ENCODE peak calls at places on chromosomes 3 and 15, in ten cellular contexts. One of them, this sample, is unnamed.

GRCh38 chr3:71908001-71908400 is 123.1 kb upstream of the PROK2 start:
- DNase-seq in kidney: peak; percentile 68
- DNase-seq in tibial nerve: no peak
- DNase-seq in A673: no peak
- DNase-seq in uterus: peak; percentile 22
- DNase-seq in suprapubic skin: no peak
- DNase-seq in Peyer's patch: no peak
- DNase-seq in heart left ventricle: no peak
- DNase-seq in transverse colon: no peak
- DNase-seq in astrocyte: no peak
- DNase-seq in this sample: no peak

GRCh38 chr3:29635888-29636287 is 355.0 kb downstream of the RBMS3 start:
- DNase-seq in astrocyte: peak; percentile 16
- DNase-seq in A673: no peak
- DNase-seq in Peyer's patch: no peak
- DNase-seq in uterus: no peak
- DNase-seq in kidney: no peak
- DNase-seq in heart left ventricle: no peak
- DNase-seq in suprapubic skin: no peak
- DNase-seq in tibial nerve: no peak
- DNase-seq in transverse colon: no peak
- DNase-seq in this sample: no peak

GRCh38 chr3:71865727-71866126 is 80.8 kb upstream of the PROK2 start:
- DNase-seq in Peyer's patch: no peak
- DNase-seq in uterus: no peak
- DNase-seq in kidney: no peak
- DNase-seq in A673: no peak
- DNase-seq in transverse colon: no peak
- DNase-seq in astrocyte: no peak
- DNase-seq in suprapubic skin: no peak
- DNase-seq in heart left ventricle: no peak
- DNase-seq in tibial nerve: no peak
- DNase-seq in this sample: peak; percentile 9

GRCh38 chr3:37471425-37471824 is 297.0 kb upstream of the LRRFIP2 start:
- DNase-seq in transverse colon: no peak
- DNase-seq in tibial nerve: no peak
- DNase-seq in kidney: no peak
- DNase-seq in Peyer's patch: no peak
- DNase-seq in A673: no peak
- DNase-seq in astrocyte: no peak
- DNase-seq in heart left ventricle: no peak
- DNase-seq in uterus: no peak
- DNase-seq in suprapubic skin: no peak
- DNase-seq in this sample: no peak

GRCh38 chr15:97077930-97078329 is 747.4 kb downstream of the NR2F2 start:
- DNase-seq in heart left ventricle: no peak
- DNase-seq in Peyer's patch: no peak
- DNase-seq in tibial nerve: no peak
- DNase-seq in astrocyte: no peak
- DNase-seq in suprapubic skin: no peak
- DNase-seq in kidney: no peak
- DNase-seq in transverse colon: no peak
- DNase-seq in A673: peak; percentile 75
- DNase-seq in uterus: no peak
- DNase-seq in this sample: no peak

GRCh38 chr3:39724233-39724846 is 85.1 kb upstream of the MYRIP start:
- DNase-seq in suprapubic skin: no peak
- DNase-seq in heart left ventricle: no peak
- DNase-seq in Peyer's patch: no peak
- DNase-seq in transverse colon: no peak
- DNase-seq in A673: no peak
- DNase-seq in kidney: no peak
- DNase-seq in astrocyte: no peak
- DNase-seq in tibial nerve: no peak
- DNase-seq in uterus: no peak
- DNase-seq in this sample: no peak

GRCh38 chr3:535566-536416 is 339.2 kb downstream of the CHL1 start:
- DNase-seq in Peyer's patch: peak; percentile 47
- DNase-seq in A673: peak; percentile 19
- DNase-seq in suprapubic skin: no peak
- DNase-seq in kidney: peak; percentile 82
- DNase-seq in uterus: peak; percentile 16
- DNase-seq in astrocyte: no peak
- DNase-seq in tibial nerve: no peak
- DNase-seq in heart left ventricle: no peak
- DNase-seq in transverse colon: peak; percentile 9
- DNase-seq in this sample: no peak

GRCh38 chr15:71170163-71170562 is 54.9 kb downstream of the THSD4 start:
- DNase-seq in Peyer's patch: no peak
- DNase-seq in astrocyte: no peak
- DNase-seq in uterus: no peak
- DNase-seq in A673: no peak
- DNase-seq in suprapubic skin: no peak
- DNase-seq in transverse colon: no peak
- DNase-seq in kidney: no peak
- DNase-seq in tibial nerve: no peak
- DNase-seq in heart left ventricle: no peak
- DNase-seq in this sample: no peak

GRCh38 chr15:98954411-98954810 is 53.2 kb downstream of the PGPEP1L start:
- DNase-seq in astrocyte: peak; percentile 87
- DNase-seq in A673: no peak
- DNase-seq in heart left ventricle: peak; percentile 85
- DNase-seq in tibial nerve: peak; percentile 64
- DNase-seq in kidney: peak; percentile 94
- DNase-seq in transverse colon: peak; percentile 60
- DNase-seq in suprapubic skin: no peak
- DNase-seq in Peyer's patch: no peak
- DNase-seq in uterus: peak; percentile 70
- DNase-seq in this sample: no peak

GRCh38 chr15:98955331-98955730 is 52.3 kb downstream of the PGPEP1L start:
- DNase-seq in tibial nerve: peak; percentile 22
- DNase-seq in heart left ventricle: peak; percentile 52
- DNase-seq in astrocyte: no peak
- DNase-seq in Peyer's patch: no peak
- DNase-seq in kidney: peak; percentile 82
- DNase-seq in transverse colon: no peak
- DNase-seq in A673: no peak
- DNase-seq in suprapubic skin: no peak
- DNase-seq in uterus: no peak
- DNase-seq in this sample: no peak

GRCh38 chr15:98952381-98952803 is 55.2 kb downstream of the PGPEP1L start:
- DNase-seq in kidney: no peak
- DNase-seq in heart left ventricle: no peak
- DNase-seq in transverse colon: no peak
- DNase-seq in tibial nerve: no peak
- DNase-seq in suprapubic skin: no peak
- DNase-seq in uterus: no peak
- DNase-seq in A673: no peak
- DNase-seq in astrocyte: peak; percentile 46
- DNase-seq in Peyer's patch: no peak
- DNase-seq in this sample: no peak

GRCh38 chr15:98953000-98953776 is 54.4 kb downstream of the PGPEP1L start:
- DNase-seq in uterus: no peak
- DNase-seq in astrocyte: no peak
- DNase-seq in A673: no peak
- DNase-seq in suprapubic skin: no peak
- DNase-seq in Peyer's patch: no peak
- DNase-seq in heart left ventricle: no peak
- DNase-seq in kidney: no peak
- DNase-seq in transverse colon: no peak
- DNase-seq in tibial nerve: no peak
- DNase-seq in this sample: no peak

DNA sequence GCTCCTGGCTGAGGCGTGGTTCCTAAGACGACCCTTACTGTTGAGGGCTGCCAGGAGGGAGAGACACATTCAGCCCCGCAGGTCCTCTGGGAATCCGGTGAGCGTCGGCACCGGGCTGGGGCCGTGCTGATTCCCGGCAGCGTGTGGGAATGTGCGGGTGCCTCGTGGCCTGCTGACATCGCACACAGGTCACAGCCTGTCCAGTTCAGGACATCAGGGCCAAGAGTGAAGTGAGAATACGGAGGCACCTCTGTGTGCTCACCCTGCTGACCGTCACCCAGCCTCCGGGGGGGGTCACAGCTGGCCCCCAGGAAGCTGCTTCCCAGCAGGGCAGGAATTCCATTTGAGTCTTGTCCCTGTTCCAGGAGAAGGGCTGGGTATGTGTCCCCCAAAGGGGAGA is 53.6 kb downstream of the PGPEP1L start:
- DNase-seq in Peyer's patch: no peak
- DNase-seq in astrocyte: peak; percentile 18
- DNase-seq in tibial nerve: no peak
- DNase-seq in suprapubic skin: no peak
- DNase-seq in uterus: no peak
- DNase-seq in kidney: no peak
- DNase-seq in transverse colon: no peak
- DNase-seq in A673: no peak
- DNase-seq in heart left ventricle: no peak
- DNase-seq in this sample: no peak
- H3K4me1 ChIP-seq in Peyer's patch: no peaks in the 10 kb centered on the region
- H3K4me1 ChIP-seq in astrocyte: peaks cover 27% of the 10 kb centered on the region
- H3K4me1 ChIP-seq in tibial nerve: peaks cover 4% of the 10 kb centered on the region
- H3K4me1 ChIP-seq in suprapubic skin: peaks cover 14% of the 10 kb centered on the region
- H3K4me1 ChIP-seq in uterus: peaks cover 3% of the 10 kb centered on the region
- H3K4me1 ChIP-seq in kidney: peaks cover 15% of the 10 kb centered on the region
- H3K4me1 ChIP-seq in transverse colon: peaks cover 11% of the 10 kb centered on the region
- H3K4me1 ChIP-seq in A673: no peaks in the 10 kb centered on the region
- H3K4me1 ChIP-seq in heart left ventricle: no peaks in the 10 kb centered on the region
- H3K4me1 ChIP-seq in this sample: no peaks in the 10 kb centered on the region

GRCh38 chr15:52679232-52680040 is at the start of gene ATOSA:
- DNase-seq in astrocyte: peak; percentile 79
- DNase-seq in kidney: peak; percentile 98
- DNase-seq in suprapubic skin: peak; percentile 98
- DNase-seq in uterus: peak; percentile 88
- DNase-seq in heart left ventricle: peak; percentile 93
- DNase-seq in transverse colon: peak; percentile 94
- DNase-seq in A673: peak; percentile 90
- DNase-seq in tibial nerve: peak; percentile 90
- DNase-seq in Peyer's patch: peak; percentile 92
- DNase-seq in this sample: peak; percentile 72
- TF ChIP-seq CTCF in astrocyte: no peak
- TF ChIP-seq CTCF in kidney: no peak
- TF ChIP-seq CTCF in suprapubic skin: no peak
- TF ChIP-seq CTCF in uterus: no peak
- TF ChIP-seq CTCF in heart left ventricle: no peak
- TF ChIP-seq CTCF in transverse colon: peak; percentile 17
- TF ChIP-seq CTCF in A673: no peak
- TF ChIP-seq CTCF in tibial nerve: peak; percentile 40
- TF ChIP-seq CTCF in Peyer's patch: no peak
- TF ChIP-seq CTCF in this sample: peak; percentile 15

GRCh38 chr15:90001683-90002427 is 731 bp downstream of the ZNF710 start:
- DNase-seq in astrocyte: peak; percentile 51
- DNase-seq in Peyer's patch: peak; percentile 79
- DNase-seq in tibial nerve: peak; percentile 55
- DNase-seq in heart left ventricle: peak; percentile 76
- DNase-seq in kidney: peak; percentile 87
- DNase-seq in uterus: peak; percentile 64
- DNase-seq in suprapubic skin: peak; percentile 80
- DNase-seq in transverse colon: peak; percentile 80
- DNase-seq in A673: peak; percentile 75
- DNase-seq in this sample: no peak
- H3K4me1 ChIP-seq in astrocyte: peaks cover 43% of the 10 kb centered on the region
- H3K4me1 ChIP-seq in Peyer's patch: peaks cover 10% of the 10 kb centered on the region
- H3K4me1 ChIP-seq in tibial nerve: peaks cover 7% of the 10 kb centered on the region
- H3K4me1 ChIP-seq in heart left ventricle: no peaks in the 10 kb centered on the region
- H3K4me1 ChIP-seq in kidney: peaks cover 3% of the 10 kb centered on the region
- H3K4me1 ChIP-seq in uterus: peaks cover 7% of the 10 kb centered on the region
- H3K4me1 ChIP-seq in suprapubic skin: peaks cover 69% of the 10 kb centered on the region
- H3K4me1 ChIP-seq in transverse colon: peaks cover 32% of the 10 kb centered on the region
- H3K4me1 ChIP-seq in A673: peaks cover 19% of the 10 kb centered on the region
- H3K4me1 ChIP-seq in this sample: peaks cover 30% of the 10 kb centered on the region

DNA sequence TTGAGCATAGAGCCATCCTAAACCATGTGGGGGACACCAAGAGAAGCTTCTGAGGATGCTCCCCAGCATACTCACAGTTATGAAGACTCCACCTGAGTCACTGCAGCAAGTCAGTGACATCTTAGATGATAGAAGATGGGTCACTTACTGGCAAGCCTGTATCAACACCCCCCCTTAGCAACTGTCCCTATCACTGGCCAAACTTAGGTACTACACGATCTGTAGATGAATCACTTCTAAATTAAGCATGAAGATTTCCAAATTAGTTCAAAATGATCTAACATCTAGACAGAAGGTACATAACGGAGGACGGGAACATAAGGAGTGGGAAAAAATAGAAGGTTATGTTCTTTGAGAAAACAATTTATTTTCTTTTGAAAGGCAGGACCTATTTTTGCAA is 13.2 kb upstream of the LMCD1 start:
- DNase-seq in heart left ventricle: no peak
- DNase-seq in Peyer's patch: no peak
- DNase-seq in suprapubic skin: no peak
- DNase-seq in tibial nerve: no peak
- DNase-seq in uterus: peak; percentile 29
- DNase-seq in kidney: no peak
- DNase-seq in A673: no peak
- DNase-seq in transverse colon: no peak
- DNase-seq in astrocyte: peak; percentile 56
- DNase-seq in this sample: no peak
- TF ChIP-seq CTCF in heart left ventricle: no peak
- TF ChIP-seq CTCF in Peyer's patch: no peak
- TF ChIP-seq CTCF in suprapubic skin: no peak
- TF ChIP-seq CTCF in tibial nerve: no peak
- TF ChIP-seq CTCF in uterus: peak; percentile 19
- TF ChIP-seq CTCF in kidney: no peak
- TF ChIP-seq CTCF in A673: no peak
- TF ChIP-seq CTCF in transverse colon: no peak
- TF ChIP-seq CTCF in astrocyte: peak; percentile 15
- TF ChIP-seq CTCF in this sample: no peak

DNA sequence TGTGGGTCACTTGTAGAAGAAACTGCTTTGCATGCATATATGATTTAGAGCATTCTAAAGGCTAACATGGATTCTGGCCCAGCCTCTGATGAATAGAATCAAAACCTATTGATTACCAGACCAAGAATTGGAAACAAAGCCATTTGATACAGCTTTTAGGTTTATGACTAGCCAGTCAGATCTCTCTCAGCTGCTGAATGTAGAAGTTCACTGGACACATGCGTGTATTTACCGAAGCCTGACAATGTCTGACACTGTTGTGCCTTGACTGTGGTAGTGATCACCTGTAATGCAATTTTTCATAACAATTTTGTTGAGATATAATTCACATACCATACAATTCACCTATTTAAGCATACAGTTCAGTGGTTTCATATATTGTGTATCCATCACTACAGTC is 122.0 kb downstream of the FNDC3B start:
- DNase-seq in transverse colon: no peak
- DNase-seq in A673: no peak
- DNase-seq in uterus: no peak
- DNase-seq in Peyer's patch: no peak
- DNase-seq in tibial nerve: no peak
- DNase-seq in suprapubic skin: no peak
- DNase-seq in heart left ventricle: no peak
- DNase-seq in astrocyte: no peak
- DNase-seq in kidney: no peak
- DNase-seq in this sample: no peak
- H3K4me1 ChIP-seq in transverse colon: peaks cover 2% of the 10 kb centered on the region
- H3K4me1 ChIP-seq in A673: peaks cover 16% of the 10 kb centered on the region
- H3K4me1 ChIP-seq in uterus: no peaks in the 10 kb centered on the region
- H3K4me1 ChIP-seq in Peyer's patch: no peaks in the 10 kb centered on the region
- H3K4me1 ChIP-seq in tibial nerve: peaks cover 4% of the 10 kb centered on the region
- H3K4me1 ChIP-seq in suprapubic skin: peaks cover 25% of the 10 kb centered on the region
- H3K4me1 ChIP-seq in heart left ventricle: no peaks in the 10 kb centered on the region
- H3K4me1 ChIP-seq in astrocyte: peaks cover 27% of the 10 kb centered on the region
- H3K4me1 ChIP-seq in kidney: no peaks in the 10 kb centered on the region
- H3K4me1 ChIP-seq in this sample: peaks cover 15% of the 10 kb centered on the region

This sample was measured in foreskin keratinocyte.